ENCODE peak calls at places on chromosomes 1 and 21, in five cellular contexts. C is stimulated activated CD4-positive, alpha-beta T cell treated with anti-CD3 and anti-CD28 coated beads, Interleukin-4, amount 100 ng/mL, for 24 hours; X is stimulated activated CD8-positive, alpha-beta memory T cell treated with anti-CD3 and anti-CD28 coated beads, Interleukin-2, amount 100 ng/mL, for 1 hour; N is epithelial cell of esophagus; I is CD8-positive, alpha-beta T cell. W is an unnamed sample.

GRCh38 chr1:184656221-184656620 is 98.4 kb downstream of the EDEM3 start:
- DNase-seq in I (no peak), N (no peak), X (no peak), C (no peak), W (no peak)

GRCh38 chr21:34543017-34543416 is 31.0 kb upstream of the KCNE1 start:
- DNase-seq in N (no peak), I (no peak), X (no peak), C (no peak), W (no peak)

GRCh38 chr1:201222125-201222524 is 31.5 kb downstream of the IGFN1 start:
- DNase-seq in I (no peak), C (no peak), N (no peak), X (no peak), W (no peak)

GRCh38 chr1:72357411-72357810 is 75.1 kb upstream of the NEGR1 start:
- DNase-seq in C (no peak), I (no peak), N (peak), X (no peak), W (no peak)

GRCh38 chr1:115727706-115728249 is 40.7 kb downstream of the CASQ2 start:
- DNase-seq in X (no peak), I (no peak), C (no peak), N (peak), W (no peak)

GRCh38 chr1:234973426-234974250 is 155.0 kb downstream of the TOMM20 start:
- DNase-seq in C (no peak), I (no peak), N (no peak), X (no peak), W (no peak)

GRCh38 chr1:89847191-89847729 is 26.4 kb downstream of the LRRC8D start:
- DNase-seq in N (no peak), X (no peak), C (no peak), I (no peak), W (no peak)

GRCh38 chr1:213335084-213335483 is 284.0 kb downstream of the RPS6KC1 start:
- DNase-seq in C (no peak), N (no peak), X (no peak), I (no peak), W (no peak)

GRCh38 chr1:171107257-171107940 is 16.7 kb downstream of the FMO3 start:
- DNase-seq in I (no peak), C (no peak), N (peak), X (no peak), W (no peak)

GRCh38 chr1:8740034-8740449 is 77.4 kb downstream of the RERE start:
- DNase-seq in X (no peak), C (no peak), N (peak), I (no peak), W (no peak)

GRCh38 chr1:177490240-177490639 is 319.5 kb downstream of the BRINP2 start:
- DNase-seq in N (no peak), I (no peak), C (no peak), X (no peak), W (no peak)

GRCh38 chr1:231699769-231700168 is 73.2 kb downstream of the DISC1 start:
- DNase-seq in I (no peak), X (no peak), N (no peak), C (no peak), W (no peak)

GRCh38 chr1:18926315-18927081 is 24.1 kb upstream of the ALDH4A1 start:
- DNase-seq in I (peak), N (peak), X (peak), C (peak), W (peak)

GRCh38 chr1:194117582-194117981 is 931.2 kb upstream of the B3GALT2 start:
- DNase-seq in N (no peak), X (no peak), C (no peak), I (no peak), W (no peak)

GRCh38 chr1:30194046-30194619 is 529.3 kb downstream of the MATN1 start:
- DNase-seq in I (no peak), X (no peak), C (no peak), N (no peak), W (no peak)